ENCODE peak calls at places on chromosomes 16 and 17, in five cellular contexts. One of them, this sample, is unnamed.

GRCh38 chr17:78252701-78253635 is 21.5 kb downstream of the TMEM235 start:
- DNase-seq in endodermal cell: peak; percentile 64
- DNase-seq in pancreas: no peak
- DNase-seq in cardiac muscle cell: no peak
- DNase-seq in neural progenitor cell: no peak
- DNase-seq in this sample: no peak

GRCh38 chr16:67278773-67279295 is 498 bp upstream of the PLEKHG4 start:
- DNase-seq in endodermal cell: peak; percentile 73
- DNase-seq in pancreas: no peak
- DNase-seq in cardiac muscle cell: no peak
- DNase-seq in neural progenitor cell: peak; percentile 28
- DNase-seq in this sample: no peak

GRCh38 chr16:88956546-88957455 is 20.2 kb downstream of the CBFA2T3 start:
- DNase-seq in endodermal cell: no peak
- DNase-seq in pancreas: no peak
- DNase-seq in cardiac muscle cell: no peak
- DNase-seq in neural progenitor cell: no peak
- DNase-seq in this sample: no peak

GRCh38 chr16:2751577-2752034 is 832 bp upstream of the SRRM2 start:
- DNase-seq in endodermal cell: peak; percentile 93
- DNase-seq in pancreas: no peak
- DNase-seq in cardiac muscle cell: no peak
- DNase-seq in neural progenitor cell: no peak
- DNase-seq in this sample: no peak

GRCh38 chr17:56737741-56738161 is 96.0 kb downstream of the C17orf67 start:
- DNase-seq in endodermal cell: peak; percentile 70
- DNase-seq in pancreas: no peak
- DNase-seq in cardiac muscle cell: peak; percentile 45
- DNase-seq in neural progenitor cell: no peak
- DNase-seq in this sample: peak; percentile 84

GRCh38 chr17:78716814-78717393 is 65.2 kb downstream of the CYTH1 start:
- DNase-seq in endodermal cell: peak; percentile 52
- DNase-seq in pancreas: peak; percentile 88
- DNase-seq in cardiac muscle cell: no peak
- DNase-seq in neural progenitor cell: peak; percentile 57
- DNase-seq in this sample: no peak

GRCh38 chr16:84423416-84423837 is 55.1 kb downstream of the ATP2C2 start:
- DNase-seq in endodermal cell: peak; percentile 53
- DNase-seq in pancreas: no peak
- DNase-seq in cardiac muscle cell: no peak
- DNase-seq in neural progenitor cell: no peak
- DNase-seq in this sample: no peak

GRCh38 chr17:73705594-73705993 is 61.3 kb upstream of the SDK2 start:
- DNase-seq in endodermal cell: no peak
- DNase-seq in pancreas: no peak
- DNase-seq in cardiac muscle cell: no peak
- DNase-seq in neural progenitor cell: no peak
- DNase-seq in this sample: no peak

DNA sequence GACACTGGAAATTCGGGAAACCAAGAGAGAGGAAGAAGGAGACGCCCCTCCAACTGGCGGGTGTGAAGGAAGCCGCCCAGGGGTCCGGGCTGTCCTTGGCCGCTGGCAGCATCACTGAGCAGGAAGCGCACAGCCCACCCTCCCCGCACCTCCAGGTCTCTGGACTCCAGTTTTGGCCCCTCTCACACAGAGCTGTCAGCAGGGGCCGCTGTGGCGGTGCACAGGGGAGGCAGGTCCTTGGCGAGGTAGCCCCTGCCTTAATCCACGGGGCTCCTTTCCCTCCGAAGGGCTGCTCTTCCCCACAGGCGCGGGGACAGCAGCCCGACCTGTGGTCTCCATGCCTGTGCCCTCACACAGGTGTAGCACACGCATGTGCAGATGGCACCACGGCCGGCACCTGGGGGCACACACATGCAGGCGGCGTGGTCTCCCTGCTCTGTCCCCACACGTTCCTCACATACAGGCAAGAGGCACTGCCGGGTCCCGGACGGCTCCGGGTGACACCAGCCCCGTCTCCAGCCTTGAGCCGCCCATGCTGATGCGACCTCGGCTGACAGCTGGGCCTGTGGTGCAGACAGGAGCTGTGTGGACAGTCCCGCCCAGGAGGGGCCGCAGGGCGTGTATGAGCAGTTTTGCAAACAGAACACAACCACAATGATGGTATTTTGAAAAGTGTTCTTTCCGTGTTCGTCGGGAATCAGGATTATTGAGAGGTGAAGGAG is 26.6 kb upstream of the CHMP6 start:
- DNase-seq in endodermal cell: no peak
- DNase-seq in pancreas: no peak
- DNase-seq in cardiac muscle cell: no peak
- DNase-seq in neural progenitor cell: peak; percentile 57
- DNase-seq in this sample: no peak
- TF ChIP-seq CTCF in endodermal cell: no peak
- TF ChIP-seq CTCF in pancreas: no peak
- TF ChIP-seq CTCF in cardiac muscle cell: no peak
- TF ChIP-seq CTCF in neural progenitor cell: peak; percentile 23
- TF ChIP-seq CTCF in this sample: peak; percentile 34

DNA sequence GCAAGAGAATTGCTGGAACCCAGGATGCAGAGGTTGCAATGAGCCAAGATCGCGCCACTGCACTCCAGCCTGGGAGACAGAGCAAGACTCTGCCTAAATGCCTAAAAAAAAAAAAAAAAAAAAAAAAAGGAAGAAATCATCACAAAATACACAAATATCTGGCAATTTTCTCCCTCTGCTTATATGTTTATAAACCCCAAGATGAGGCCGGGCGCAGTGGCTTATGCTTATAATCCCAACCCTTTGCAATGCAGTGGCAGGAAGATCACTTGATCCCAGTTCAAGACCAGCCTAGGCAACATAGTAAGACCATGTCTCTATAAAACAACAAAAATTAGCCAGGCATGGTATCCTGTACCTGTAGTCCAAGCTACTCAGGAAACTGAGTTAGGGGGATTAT is 21.5 kb downstream of the MED1 start:
- DNase-seq in endodermal cell: no peak
- DNase-seq in pancreas: no peak
- DNase-seq in cardiac muscle cell: no peak
- DNase-seq in neural progenitor cell: no peak
- DNase-seq in this sample: no peak
- H3K4me3 ChIP-seq in endodermal cell: no peak overlapping the region
- H3K4me3 ChIP-seq in pancreas: no peak overlapping the region
- H3K4me3 ChIP-seq in cardiac muscle cell: no peak overlapping the region
- H3K4me3 ChIP-seq in neural progenitor cell: no peak overlapping the region
- H3K4me3 ChIP-seq in this sample: no peak overlapping the region

GRCh38 chr17:51402881-51403280 is 142.5 kb downstream of the UTP18 start:
- DNase-seq in endodermal cell: peak; percentile 42
- DNase-seq in pancreas: no peak
- DNase-seq in cardiac muscle cell: no peak
- DNase-seq in neural progenitor cell: no peak
- DNase-seq in this sample: no peak

DNA sequence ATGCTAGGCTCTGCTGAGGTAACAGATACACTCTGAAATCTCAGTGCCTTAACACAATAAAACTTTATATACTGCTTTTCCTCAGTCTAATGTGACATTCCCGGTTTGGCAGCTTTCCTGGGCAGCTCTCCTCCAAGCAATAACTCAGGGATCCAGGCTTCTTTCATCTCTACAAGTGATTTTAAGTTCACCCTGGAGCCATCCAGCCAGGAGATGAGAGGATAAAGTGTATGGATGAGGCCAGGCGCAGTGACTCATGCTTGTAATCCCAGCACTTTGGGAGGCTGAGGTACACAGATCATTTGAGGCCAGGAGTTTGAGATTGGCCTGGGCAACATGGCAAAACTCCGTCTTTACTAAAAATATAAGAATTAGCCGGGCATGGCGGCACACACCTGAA is 147.2 kb downstream of the UTP18 start:
- DNase-seq in endodermal cell: peak; percentile 35
- DNase-seq in pancreas: no peak
- DNase-seq in cardiac muscle cell: no peak
- DNase-seq in neural progenitor cell: no peak
- DNase-seq in this sample: no peak
- TF ChIP-seq CTCF in endodermal cell: no peak
- TF ChIP-seq CTCF in pancreas: no peak
- TF ChIP-seq CTCF in cardiac muscle cell: no peak
- TF ChIP-seq CTCF in neural progenitor cell: no peak
- TF ChIP-seq CTCF in this sample: no peak

GRCh38 chr17:64134996-64135395 is 5.1 kb upstream of the ERN1 start:
- DNase-seq in endodermal cell: peak; percentile 22
- DNase-seq in pancreas: no peak
- DNase-seq in cardiac muscle cell: no peak
- DNase-seq in neural progenitor cell: no peak
- DNase-seq in this sample: no peak

GRCh38 chr17:64134216-64134970 is 4.4 kb upstream of the ERN1 start:
- DNase-seq in endodermal cell: peak; percentile 24
- DNase-seq in pancreas: no peak
- DNase-seq in cardiac muscle cell: no peak
- DNase-seq in neural progenitor cell: no peak
- DNase-seq in this sample: no peak

GRCh38 chr17:64130559-64131001 is 636 bp upstream of the ERN1 start:
- DNase-seq in endodermal cell: no peak
- DNase-seq in pancreas: no peak
- DNase-seq in cardiac muscle cell: no peak
- DNase-seq in neural progenitor cell: no peak
- DNase-seq in this sample: no peak

GRCh38 chr17:64131606-64132270 is 1.8 kb upstream of the ERN1 start:
- DNase-seq in endodermal cell: peak; percentile 43
- DNase-seq in pancreas: no peak
- DNase-seq in cardiac muscle cell: no peak
- DNase-seq in neural progenitor cell: no peak
- DNase-seq in this sample: no peak

DNA sequence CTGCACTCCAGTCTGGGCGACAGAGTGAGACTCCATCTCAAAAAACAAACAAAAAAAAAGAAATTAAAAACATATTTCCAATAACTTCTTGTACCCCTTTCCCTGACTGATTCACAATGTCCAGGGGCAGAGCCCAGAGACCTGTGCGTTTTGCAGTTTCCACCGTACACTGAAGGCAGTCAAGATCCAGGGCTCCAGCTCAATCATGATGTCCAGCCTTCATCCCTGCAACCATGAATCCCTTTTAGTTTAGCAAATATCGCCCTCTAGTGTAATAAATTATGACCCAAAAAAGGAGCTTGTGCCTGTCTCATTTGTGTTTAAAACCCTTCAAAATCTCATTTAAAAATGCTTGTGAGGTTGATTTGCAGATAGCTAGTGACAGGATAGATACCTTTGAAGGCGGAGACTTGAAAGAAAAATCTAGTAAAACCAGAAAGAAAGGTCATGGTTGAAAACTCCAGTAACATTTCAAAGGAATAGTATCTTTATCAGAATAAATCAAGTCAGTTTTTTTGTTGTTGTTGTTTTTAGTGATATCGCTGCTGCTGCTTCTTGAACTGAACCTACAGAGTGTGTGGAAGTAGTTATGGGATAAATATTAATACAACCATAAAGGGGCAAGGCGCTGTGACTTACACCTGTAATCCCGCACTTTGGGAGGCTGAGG is 3.7 kb upstream of the ERN1 start:
- DNase-seq in endodermal cell: peak; percentile 68
- DNase-seq in pancreas: no peak
- DNase-seq in cardiac muscle cell: peak; percentile 70
- DNase-seq in neural progenitor cell: peak; percentile 81
- DNase-seq in this sample: peak; percentile 60
- H3K4me3 ChIP-seq in endodermal cell: no peak overlapping the region
- H3K4me3 ChIP-seq in pancreas: no peak overlapping the region
- H3K4me3 ChIP-seq in cardiac muscle cell: no peak overlapping the region
- H3K4me3 ChIP-seq in neural progenitor cell: no peak overlapping the region
- H3K4me3 ChIP-seq in this sample: no peak overlapping the region